ENCODE peak calls at places on chromosomes 3 and 15, in four cellular contexts. X, R, E and C are unnamed samples.

GRCh38 chr3:143600762-143601161 is 247.5 kb downstream of the SLC9A9 start:
- DNase-seq in X (no peak), R (peak), E (no peak), C (peak)

GRCh38 chr3:126768903-126769302 is 64.9 kb downstream of the CHCHD6 start:
- DNase-seq in X (no peak), R (no peak), E (no peak), C (no peak)

GRCh38 chr3:194572131-194572789 is 61.0 kb downstream of the TMEM44 start:
- DNase-seq in X (no peak), R (peak), E (peak), C (peak)

GRCh38 chr3:134824676-134825290 is 29.7 kb downstream of the EPHB1 start:
- DNase-seq in X (no peak), R (no peak), E (no peak), C (no peak)

GRCh38 chr3:52394751-52395502 is 50.0 kb downstream of the SEMA3G start:
- DNase-seq in X (no peak), R (no peak), E (no peak), C (no peak)

GRCh38 chr3:172216843-172217404 is 177.5 kb downstream of the FNDC3B start:
- DNase-seq in X (no peak), R (no peak), E (no peak), C (peak)

GRCh38 chr15:67187351-67187854 is 67.1 kb downstream of the AAGAB start:
- DNase-seq in X (no peak), R (no peak), E (no peak), C (peak)

GRCh38 chr3:171736556-171736955 is 73.7 kb downstream of the PLD1 start:
- DNase-seq in X (no peak), R (no peak), E (no peak), C (no peak)

GRCh38 chr3:152199069-152199838 is 69.5 kb upstream of the MBNL1 start:
- DNase-seq in X (no peak), R (no peak), E (no peak), C (no peak)

GRCh38 chr3:144107923-144108322 is 136.3 kb downstream of the DIPK2A start:
- DNase-seq in X (no peak), R (no peak), E (no peak), C (no peak)

GRCh38 chr3:183161552-183162345 is 785 bp downstream of the LAMP3 start:
- DNase-seq in X (peak), R (no peak), E (no peak), C (peak)

GRCh38 chr3:146953523-146954125 is 348.5 kb upstream of the PLSCR5 start:
- DNase-seq in X (no peak), R (no peak), E (no peak), C (peak)

GRCh38 chr3:177195242-177195940 is 1.9 kb downstream of the TBL1XR1 start:
- DNase-seq in X (peak), R (peak), E (peak), C (peak)

GRCh38 chr3:161096771-161097367 is 8.3 kb downstream of the B3GALNT1 start:
- DNase-seq in X (peak), R (no peak), E (peak), C (peak)

GRCh38 chr15:76994001-76994400 is 925 bp upstream of the PSTPIP1 start:
- DNase-seq in X (no peak), R (no peak), E (no peak), C (no peak)

GRCh38 chr3:67723863-67724262 is 69.5 kb upstream of the SUCLG2 start:
- DNase-seq in X (no peak), R (no peak), E (no peak), C (peak)

GRCh38 chr15:40498891-40499290 is 28.1 kb downstream of the CHST14 start:
- DNase-seq in X (no peak), R (no peak), E (no peak), C (no peak)

GRCh38 chr3:61813656-61814055 is 252.3 kb downstream of the PTPRG start:
- DNase-seq in X (no peak), R (no peak), E (no peak), C (no peak)

GRCh38 chr3:140859592-140860336 is 81.9 kb upstream of the SLC25A36 start:
- DNase-seq in X (no peak), R (no peak), E (no peak), C (peak)

GRCh38 chr3:13420817-13421755 is 964 bp upstream of the NUP210 start:
- DNase-seq in X (peak), R (no peak), E (no peak), C (no peak)

GRCh38 chr3:96169111-96169510 is 645.3 kb upstream of the EPHA6 start:
- DNase-seq in X (no peak), R (no peak), E (no peak), C (no peak)

GRCh38 chr3:72152551-72153476 is 367.9 kb upstream of the PROK2 start:
- DNase-seq in X (peak), R (peak), E (peak), C (peak)

GRCh38 chr3:29441020-29441324 is 160.1 kb downstream of the RBMS3 start:
- DNase-seq in X (no peak), R (no peak), E (no peak), C (no peak)

GRCh38 chr3:166444756-166445155 is 607.5 kb upstream of the BCHE start:
- DNase-seq in X (no peak), R (no peak), E (no peak), C (no peak)

GRCh38 chr3:5090197-5090596 is 31.9 kb upstream of the ARL8B start:
- DNase-seq in X (no peak), R (no peak), E (no peak), C (no peak)

GRCh38 chr3:158936530-158937113 is 134.8 kb downstream of the MFSD1 start:
- DNase-seq in X (no peak), R (no peak), E (no peak), C (no peak)

GRCh38 chr3:171260899-171261298 is 199.3 kb downstream of the TNIK start:
- DNase-seq in X (peak), R (no peak), E (no peak), C (no peak)